ENCODE peak calls at places on chromosomes 12 and 14, in ten cellular contexts. C, N, M, R, D, K, T, X, U and S are unnamed samples.

GRCh38 chr14:23186913-23187654 is 3.6 kb upstream of the SLC7A8 start:
- DNase-seq in C (peak; percentile 89), N (peak; percentile 5), M (peak; percentile 29), R (peak; percentile 27), D (peak; percentile 76), K (peak; percentile 30), T (peak; percentile 30), X (peak; percentile 12), U (no peak), S (no peak)

GRCh38 chr12:30839643-30840190 is 85.0 kb upstream of the CAPRIN2 start:
- DNase-seq in C (no peak), N (no peak), M (no peak), R (no peak), D (no peak), K (no peak), T (no peak), X (no peak), U (no peak), S (no peak)

GRCh38 chr14:22428681-22429315 is 160.2 kb downstream of the DAD1 start:
- DNase-seq in C (peak; percentile 73), N (no peak), M (no peak), R (no peak), D (peak; percentile 22), K (no peak), T (no peak), X (no peak), U (no peak), S (no peak)

GRCh38 chr12:60152756-60153155 is 556.9 kb downstream of the SLC16A7 start:
- DNase-seq in C (no peak), N (no peak), M (no peak), R (no peak), D (no peak), K (no peak), T (no peak), X (no peak), U (no peak), S (no peak)

GRCh38 chr14:75539562-75540478 is 17.6 kb downstream of the BATF start:
- DNase-seq in C (no peak), N (no peak), M (no peak), R (no peak), D (no peak), K (no peak), T (no peak), X (no peak), U (no peak), S (peak; percentile 46)

GRCh38 chr14:67172520-67172919 is 16.7 kb upstream of the GARIN2 start:
- DNase-seq in C (no peak), N (no peak), M (no peak), R (no peak), D (no peak), K (no peak), T (no peak), X (no peak), U (no peak), S (no peak)

GRCh38 chr12:114166360-114166759 is 200.2 kb upstream of the RBM19 start:
- DNase-seq in C (peak; percentile 68), N (peak; percentile 13), M (no peak), R (no peak), D (peak; percentile 60), K (no peak), T (peak; percentile 33), X (no peak), U (peak; percentile 29), S (no peak)

GRCh38 chr12:17992002-17992656 is 97.9 kb downstream of the RERGL start:
- DNase-seq in C (peak; percentile 53), N (peak; percentile 59), M (peak; percentile 3), R (no peak), D (peak; percentile 7), K (peak; percentile 28), T (peak; percentile 29), X (no peak), U (no peak), S (no peak)

GRCh38 chr12:63882844-63883243 is 38.3 kb downstream of the SRGAP1 start:
- DNase-seq in C (peak; percentile 13), N (no peak), M (no peak), R (no peak), D (peak; percentile 59), K (no peak), T (peak; percentile 16), X (no peak), U (no peak), S (no peak)

GRCh38 chr12:108627134-108627920 is 6.4 kb downstream of the SELPLG start:
- DNase-seq in C (no peak), N (no peak), M (no peak), R (no peak), D (no peak), K (no peak), T (no peak), X (no peak), U (peak; percentile 7), S (no peak)

GRCh38 chr14:100525615-100526014 is 61.6 kb downstream of the BEGAIN start:
- DNase-seq in C (no peak), N (no peak), M (no peak), R (no peak), D (no peak), K (no peak), T (peak; percentile 3), X (no peak), U (no peak), S (no peak)

GRCh38 chr12:2550470-2551090 is 244.2 kb upstream of the FKBP4 start:
- DNase-seq in C (no peak), N (no peak), M (no peak), R (no peak), D (no peak), K (no peak), T (no peak), X (no peak), U (no peak), S (no peak)

GRCh38 chr12:31234955-31235867 is 90.7 kb downstream of the SINHCAF start:
- DNase-seq in C (peak; percentile 51), N (peak; percentile 77), M (no peak), R (no peak), D (peak; percentile 31), K (no peak), T (peak; percentile 80), X (no peak), U (peak; percentile 40), S (no peak)

GRCh38 chr12:77065361-77066204 is at the start of gene E2F7:
- DNase-seq in C (peak; percentile 90), N (peak; percentile 88), M (peak; percentile 90), R (peak; percentile 79), D (peak; percentile 87), K (peak; percentile 57), T (peak; percentile 97), X (peak; percentile 67), U (peak; percentile 89), S (peak; percentile 75)

GRCh38 chr14:89378119-89378518 is 38.9 kb downstream of the FOXN3 start:
- DNase-seq in C (peak; percentile 56), N (no peak), M (no peak), R (no peak), D (peak; percentile 93), K (no peak), T (no peak), X (peak; percentile 19), U (no peak), S (no peak)

GRCh38 chr12:114662512-114663177 is 21.3 kb downstream of the TBX3 start:
- DNase-seq in C (peak; percentile 89), N (peak; percentile 64), M (no peak), R (peak; percentile 35), D (peak; percentile 91), K (peak; percentile 64), T (peak; percentile 64), X (peak; percentile 57), U (peak; percentile 76), S (peak; percentile 54)

GRCh38 chr12:49219417-49220026 is 30.6 kb upstream of the TUBA1A start:
- DNase-seq in C (no peak), N (no peak), M (no peak), R (no peak), D (no peak), K (no peak), T (no peak), X (no peak), U (no peak), S (no peak)

GRCh38 chr12:111393700-111394275 is 11.9 kb upstream of the SH2B3 start:
- DNase-seq in C (no peak), N (no peak), M (no peak), R (no peak), D (peak; percentile 42), K (no peak), T (peak; percentile 85), X (no peak), U (peak; percentile 44), S (no peak)

GRCh38 chr12:88585054-88585453 is 4.8 kb upstream of the KITLG start:
- DNase-seq in C (no peak), N (no peak), M (no peak), R (no peak), D (no peak), K (no peak), T (no peak), X (no peak), U (no peak), S (no peak)

GRCh38 chr14:67173719-67174118 is 15.5 kb upstream of the GARIN2 start:
- DNase-seq in C (no peak), N (no peak), M (no peak), R (no peak), D (no peak), K (no peak), T (no peak), X (no peak), U (no peak), S (no peak)

GRCh38 chr12:124916370-124917134 is 2.1 kb upstream of the UBC start:
- DNase-seq in C (peak; percentile 92), N (no peak), M (no peak), R (no peak), D (peak; percentile 93), K (no peak), T (no peak), X (no peak), U (peak; percentile 82), S (no peak)

GRCh38 chr14:98564006-98564405 is 708.0 kb downstream of the BCL11B start:
- DNase-seq in C (no peak), N (no peak), M (no peak), R (no peak), D (no peak), K (no peak), T (no peak), X (no peak), U (no peak), S (no peak)

GRCh38 chr14:58297412-58297761 is 968 bp upstream of the ARID4A start:
- DNase-seq in C (no peak), N (no peak), M (no peak), R (no peak), D (no peak), K (no peak), T (no peak), X (no peak), U (no peak), S (no peak)

GRCh38 chr14:19974844-19975243 is 547 bp upstream of the OR4K15 start:
- DNase-seq in C (no peak), N (no peak), M (no peak), R (peak; percentile 62), D (no peak), K (no peak), T (no peak), X (peak; percentile 2), U (no peak), S (no peak)

GRCh38 chr14:101464984-101465794 is 96.1 kb upstream of the DIO3 start:
- DNase-seq in C (no peak), N (no peak), M (no peak), R (no peak), D (no peak), K (no peak), T (no peak), X (no peak), U (no peak), S (no peak)

GRCh38 chr12:101877816-101878811 is 734 bp downstream of the DRAM1 start:
- DNase-seq in C (no peak), N (peak; percentile 14), M (no peak), R (no peak), D (no peak), K (no peak), T (peak; percentile 11), X (no peak), U (peak; percentile 31), S (no peak)